ENCODE peak calls at places on chromosome 18, in four cellular contexts. V, Z, F and O are unnamed samples. For H3K9me3 and H3K4me1, the result is how much of the 10 kb centered on the place peaks cover.

GRCh38 chr18:53682796-53683195 is 541.7 kb downstream of the MBD2 start:
- DNase-seq in V (peak), Z (no peak), F (no peak), O (no peak)

GRCh38 chr18:11862468-11863137 is 11.4 kb downstream of the CHMP1B start:
- DNase-seq in V (no peak), Z (no peak), F (no peak), O (peak)

GRCh38 chr18:71849407-71849806 is 694.7 kb downstream of the CBLN2 start:
- DNase-seq in V (no peak), Z (no peak), F (no peak), O (no peak)

GRCh38 chr18:51610481-51610880 is 413.0 kb upstream of the MEX3C start:
- DNase-seq in V (no peak), Z (no peak), F (no peak), O (no peak)

GRCh38 chr18:67672142-67672541 is 155.6 kb upstream of the DSEL start:
- DNase-seq in V (no peak), Z (no peak), F (no peak), O (no peak)

GRCh38 chr18:40234217-40234616 is 1720.8 kb upstream of the PIK3C3 start:
- DNase-seq in V (no peak), Z (no peak), F (no peak), O (no peak)

GRCh38 chr18:57188851-57189565 is 42.1 kb downstream of the BOD1L2 start:
- DNase-seq in V (no peak), Z (no peak), F (no peak), O (no peak)

GRCh38 chr18:27604583-27604982 is 419.5 kb upstream of the CHST9 start:
- DNase-seq in V (no peak), Z (no peak), F (no peak), O (peak)

GRCh38 chr18:49521251-49521650 is 34.2 kb upstream of the C18orf32 start:
- DNase-seq in V (no peak), Z (no peak), F (peak), O (no peak)

GRCh38 chr18:76518543-76519155 is 23.6 kb upstream of the ZNF516 start:
- DNase-seq in V (peak), Z (peak), F (no peak), O (no peak)

GRCh38 chr18:36830141-36830495 is 1.2 kb downstream of the KIAA1328 start:
- DNase-seq in V (no peak), Z (no peak), F (no peak), O (no peak)

GRCh38 chr18:24136967-24137373 is 1.9 kb upstream of the CABYR start:
- DNase-seq in V (no peak), Z (no peak), F (no peak), O (no peak)

GRCh38 chr18:49959176-49959575 is 145.8 kb upstream of the ACAA2 start:
- DNase-seq in V (no peak), Z (no peak), F (no peak), O (no peak)

GRCh38 chr18:59623456-59624383 is 73.5 kb downstream of the CCBE1 start:
- DNase-seq in V (no peak), Z (no peak), F (no peak), O (no peak)

GRCh38 chr18:60246606-60247005 is 126.0 kb downstream of the MC4R start:
- DNase-seq in V (no peak), Z (no peak), F (no peak), O (no peak)

GRCh38 chr18:7616661-7617060 is 49.5 kb downstream of the PTPRM start:
- DNase-seq in V (peak), Z (no peak), F (no peak), O (no peak)

GRCh38 chr18:31497711-31498449 is at the start of gene DSG2:
- DNase-seq in V (peak), Z (no peak), F (no peak), O (peak)

GRCh38 chr18:26922313-26922712 is 56.8 kb upstream of the AQP4 start:
- DNase-seq in V (no peak), Z (no peak), F (no peak), O (no peak)

GRCh38 chr18:51006948-51007786 is 22.8 kb upstream of the SMAD4 start:
- DNase-seq in V (peak), Z (no peak), F (no peak), O (no peak)

GRCh38 chr18:23515911-23516546 is 12.7 kb downstream of the RMC1 start:
- DNase-seq in V (peak), Z (peak), F (peak), O (peak)

GRCh38 chr18:49098386-49098785 is 147.6 kb upstream of the SMAD7 start:
- DNase-seq in V (no peak), Z (no peak), F (no peak), O (no peak)

GRCh38 chr18:6627621-6628020 is 101.9 kb upstream of the ARHGAP28 start:
- DNase-seq in V (no peak), Z (no peak), F (no peak), O (no peak)

GRCh38 chr18:50454379-50455005 is 79.6 kb downstream of the SKA1 start:
- DNase-seq in V (no peak), Z (no peak), F (no peak), O (no peak)

GRCh38 chr18:49155410-49155809 is 204.6 kb upstream of the SMAD7 start:
- DNase-seq in V (no peak), Z (no peak), F (no peak), O (no peak)

GRCh38 chr18:66993492-66993891 is 389.6 kb upstream of the CDH19 start:
- DNase-seq in V (no peak), Z (no peak), F (no peak), O (no peak)

GRCh38 chr18:8045160-8045885 is 478.2 kb downstream of the PTPRM start:
- DNase-seq in V (no peak), Z (no peak), F (no peak), O (no peak)

GRCh38 chr18:49563130-49563540 is 1.3 kb downstream of the LIPG start:
- DNase-seq in V (no peak), Z (no peak), F (peak), O (peak)

GRCh38 chr18:73318732-73319479 is 451.1 kb upstream of the NETO1 start:
- DNase-seq in V (no peak), Z (no peak), F (no peak), O (no peak)

GRCh38 chr18:65146615-65147014 is 604.2 kb upstream of the CDH7 start:
- DNase-seq in V (no peak), Z (no peak), F (no peak), O (no peak)
- H3K9me3 ChIP-seq in V (under half), Z (under half), F (under half), O (under half)

GRCh38 chr18:3449702-3450357 is at the start of gene TGIF1:
- DNase-seq in V (peak), Z (peak), F (peak), O (peak)
- H3K4me1 ChIP-seq in V (under half), Z (under half), F (half or more), O (under half)

DNA sequence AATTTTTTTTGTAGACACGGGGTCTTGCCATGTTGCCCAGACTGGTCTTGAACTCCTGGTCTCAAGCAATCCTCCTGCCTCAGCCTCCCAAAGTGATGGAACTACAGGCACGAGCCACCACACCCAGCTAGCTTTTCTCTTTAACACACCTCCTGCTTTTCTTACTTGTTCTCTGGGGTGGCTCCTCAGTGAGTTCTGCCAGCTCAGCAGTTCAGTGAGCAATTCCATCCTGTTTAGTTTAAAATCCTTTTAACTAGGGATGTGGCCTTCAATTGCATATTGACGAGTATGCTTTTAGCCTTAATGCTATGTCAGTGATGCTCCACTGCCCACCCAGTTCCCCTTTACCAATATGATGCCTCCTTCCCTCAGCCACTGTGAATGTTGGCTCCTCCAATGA is 16.1 kb downstream of the ZNF397 start:
- DNase-seq in V (no peak), Z (no peak), F (no peak), O (no peak)
- H3K9me3 ChIP-seq in V (under half), Z (under half), F (under half), O (under half)

DNA sequence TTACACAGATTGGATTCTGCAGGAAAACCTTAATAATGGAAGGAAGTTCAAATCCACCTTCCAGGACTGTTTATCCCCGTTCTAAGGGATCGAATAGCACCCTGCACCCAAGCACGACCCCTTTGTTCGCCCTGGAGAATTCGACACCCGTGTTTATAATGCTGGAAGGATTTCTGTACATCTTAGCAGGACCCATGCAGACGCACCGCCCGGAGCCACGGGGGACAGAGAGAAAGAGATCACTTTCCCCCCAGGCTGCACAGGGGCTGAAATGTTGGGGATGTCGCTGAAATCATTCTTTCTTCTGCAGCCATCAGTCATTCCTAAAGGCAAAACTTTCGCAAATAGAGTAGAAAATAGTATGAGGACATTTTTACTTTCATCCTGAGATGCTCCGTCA is 238.7 kb upstream of the SALL3 start:
- DNase-seq in V (no peak), Z (no peak), F (no peak), O (no peak)
- H3K4me1 ChIP-seq in V (under half), Z (under half), F (under half), O (under half)

DNA sequence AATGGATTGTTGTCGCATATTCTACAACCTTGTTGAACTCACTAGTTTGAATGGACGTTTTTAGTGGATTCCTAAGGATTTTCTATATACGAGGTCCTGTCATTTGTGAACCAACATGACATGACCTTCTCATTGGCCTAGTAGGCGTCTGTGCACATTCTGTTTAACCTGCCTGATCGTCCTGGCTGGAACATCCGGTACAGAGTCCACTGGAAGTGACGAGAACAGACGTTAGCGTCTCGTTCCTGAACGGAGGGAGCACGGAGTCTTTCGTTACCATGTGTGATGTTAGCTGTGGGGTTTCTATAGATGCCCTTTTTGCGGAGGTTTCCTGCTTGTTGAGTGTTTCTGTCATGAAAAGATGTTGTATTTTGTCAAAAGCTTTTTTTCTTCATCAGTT is 61.9 kb downstream of the SLC66A2 start:
- DNase-seq in V (no peak), Z (no peak), F (no peak), O (no peak)
- H3K9me3 ChIP-seq in V (under half), Z (under half), F (under half), O (under half)

GRCh38 chr18:45664824-45665763 is 49.8 kb downstream of the SLC14A2 start:
- DNase-seq in V (peak), Z (peak), F (peak), O (peak)
- H3K4me1 ChIP-seq in V (under half), Z (under half), F (under half), O (under half)

GRCh38 chr18:79684787-79685186 is 5.2 kb downstream of the CTDP1 start:
- DNase-seq in V (no peak), Z (no peak), F (no peak), O (no peak)
- H3K9me3 ChIP-seq in V (under half), Z (under half), F (under half), O (under half)

DNA sequence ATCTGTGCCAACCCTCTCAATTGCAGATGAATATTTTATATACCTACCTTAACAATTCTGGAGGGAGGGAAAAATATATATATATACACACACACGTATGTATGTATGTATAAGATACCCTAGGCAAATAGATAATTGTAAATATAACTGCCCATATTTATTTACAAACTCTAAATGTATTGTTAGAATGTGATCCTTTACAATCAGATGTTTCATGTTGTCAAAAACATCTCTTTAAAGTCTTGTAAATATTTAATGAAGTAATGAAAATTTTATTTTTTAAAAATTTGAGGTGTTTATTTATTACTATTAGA is 11.6 kb downstream of the ANKRD12 start:
- DNase-seq in V (no peak), Z (no peak), F (no peak), O (no peak)
- H3K4me1 ChIP-seq in V (under half), Z (under half), F (under half), O (under half)

GRCh38 chr18:61732854-61733253 is 160.0 kb downstream of the RNF152 start:
- DNase-seq in V (peak), Z (peak), F (no peak), O (no peak)

GRCh38 chr18:61735564-61736102 is 157.2 kb downstream of the RNF152 start:
- DNase-seq in V (no peak), Z (no peak), F (no peak), O (peak)

GRCh38 chr18:61738488-61738887 is 154.3 kb downstream of the RNF152 start:
- DNase-seq in V (no peak), Z (no peak), F (no peak), O (peak)

GRCh38 chr18:61738042-61738441 is 154.8 kb downstream of the RNF152 start:
- DNase-seq in V (no peak), Z (no peak), F (no peak), O (peak)

GRCh38 chr18:61736168-61736567 is 156.6 kb downstream of the RNF152 start:
- DNase-seq in V (no peak), Z (no peak), F (no peak), O (peak)
- H3K9me3 ChIP-seq in V (under half), Z (under half), F (under half), O (under half)

GRCh38 chr18:21743166-21743831 is 2.7 kb downstream of the MIB1 start:
- DNase-seq in V (no peak), Z (no peak), F (no peak), O (no peak)
- H3K4me1 ChIP-seq in V (under half), Z (under half), F (under half), O (under half)